ENCODE peak calls at places on chromosomes 7 and 10, in ten cellular contexts. E is naive thymus-derived CD4-positive, alpha-beta T cell; Q is fibroblast of lung; W is mesendoderm; M is SJCRH30; Y is ovary; L is astrocyte; F is neuronal stem cell; R is effector memory CD4-positive, alpha-beta T cell; Z is endodermal cell. N is an unnamed sample.

GRCh38 chr7:98283127-98283886 is 1.8 kb downstream of the BRI3 start:
- DNase-seq in R (no peak), F (no peak), E (no peak), Z (no peak), M (no peak), Y (no peak), Q (peak; percentile 56), L (peak; percentile 51), W (no peak), N (no peak)

GRCh38 chr10:72088879-72089585 is 681 bp upstream of the SPOCK2 start:
- DNase-seq in L (no peak), Y (no peak), E (peak; percentile 79), F (no peak), Q (no peak), M (peak; percentile 96), Z (peak; percentile 72), W (peak; percentile 33), R (peak; percentile 29), N (no peak)

GRCh38 chr7:96973986-96974385 is 31.4 kb upstream of the DLX6 start:
- DNase-seq in E (no peak), R (no peak), Y (no peak), M (no peak), W (peak; percentile 18), F (no peak), Q (peak; percentile 61), L (peak; percentile 27), Z (no peak), N (no peak)

GRCh38 chr10:63886281-63887025 is 365.3 kb downstream of the REEP3 start:
- DNase-seq in Y (no peak), L (no peak), E (no peak), W (no peak), Z (no peak), F (no peak), R (no peak), Q (no peak), M (no peak), N (no peak)

GRCh38 chr7:6232534-6232933 is 39.9 kb downstream of the CYTH3 start:
- DNase-seq in M (no peak), W (no peak), Y (no peak), L (no peak), F (no peak), E (no peak), R (no peak), Z (no peak), Q (no peak), N (no peak)

GRCh38 chr7:44072364-44073231 is 7.2 kb upstream of the PGAM2 start:
- DNase-seq in F (peak; percentile 31), M (peak; percentile 96), Y (peak; percentile 88), L (peak; percentile 71), W (peak; percentile 83), Q (peak; percentile 82), Z (peak; percentile 92), E (no peak), R (no peak), N (peak; percentile 50)

GRCh38 chr10:49666685-49667084 is 12.8 kb upstream of the C10orf53 start:
- DNase-seq in M (no peak), E (no peak), Y (no peak), L (no peak), Z (no peak), Q (no peak), W (no peak), R (no peak), F (no peak), N (no peak)

GRCh38 chr10:131315343-131315742 is 3.8 kb upstream of the TCERG1L start:
- DNase-seq in E (no peak), M (no peak), Q (no peak), R (no peak), Z (no peak), Y (no peak), L (no peak), F (no peak), W (no peak), N (no peak)

GRCh38 chr7:102967798-102968197 is 55.0 kb downstream of the LRRC17 start:
- DNase-seq in M (peak; percentile 59), R (no peak), E (no peak), Z (no peak), F (no peak), Y (no peak), L (peak; percentile 87), Q (peak; percentile 87), W (peak; percentile 41), N (no peak)

GRCh38 chr10:103659674-103660363 is 166.3 kb downstream of the NEURL1 start:
- DNase-seq in Z (peak; percentile 67), Q (peak; percentile 89), L (peak; percentile 85), R (peak; percentile 25), M (no peak), E (peak; percentile 70), F (no peak), W (peak; percentile 47), Y (peak; percentile 71), N (peak; percentile 78)

GRCh38 chr7:1673581-1674102 is 3.6 kb downstream of the ELFN1 start:
- DNase-seq in M (no peak), F (no peak), L (no peak), R (no peak), Z (peak; percentile 22), Y (peak; percentile 7), E (no peak), Q (no peak), W (no peak), N (no peak)

GRCh38 chr7:39360766-39361165 is 205.4 kb upstream of the YAE1 start:
- DNase-seq in M (no peak), R (no peak), Y (no peak), Z (no peak), L (no peak), W (peak; percentile 37), Q (peak; percentile 8), F (no peak), E (no peak), N (no peak)

GRCh38 chr10:69217119-69217754 is 2.9 kb upstream of the HKDC1 start:
- DNase-seq in Q (peak; percentile 93), E (no peak), Z (no peak), Y (no peak), L (peak; percentile 93), R (no peak), W (peak; percentile 92), M (peak; percentile 15), F (no peak), N (peak; percentile 95)

GRCh38 chr10:119827430-119827829 is 45.2 kb downstream of the MCMBP start:
- DNase-seq in Y (no peak), W (no peak), E (no peak), R (no peak), M (no peak), L (no peak), Z (peak; percentile 50), Q (no peak), F (no peak), N (no peak)

GRCh38 chr10:119831656-119832055 is 41.0 kb downstream of the MCMBP start:
- DNase-seq in W (no peak), E (no peak), Z (no peak), M (no peak), Q (no peak), Y (no peak), R (no peak), F (no peak), L (no peak), N (no peak)

GRCh38 chr10:119832956-119833355 is 39.7 kb downstream of the MCMBP start:
- DNase-seq in Z (no peak), F (no peak), Y (no peak), W (no peak), M (no peak), Q (no peak), E (no peak), L (no peak), R (no peak), N (no peak)

GRCh38 chr10:119826777-119827176 is 45.9 kb downstream of the MCMBP start:
- DNase-seq in M (no peak), Q (no peak), L (no peak), F (no peak), E (no peak), R (no peak), W (no peak), Y (no peak), Z (no peak), N (no peak)

DNA sequence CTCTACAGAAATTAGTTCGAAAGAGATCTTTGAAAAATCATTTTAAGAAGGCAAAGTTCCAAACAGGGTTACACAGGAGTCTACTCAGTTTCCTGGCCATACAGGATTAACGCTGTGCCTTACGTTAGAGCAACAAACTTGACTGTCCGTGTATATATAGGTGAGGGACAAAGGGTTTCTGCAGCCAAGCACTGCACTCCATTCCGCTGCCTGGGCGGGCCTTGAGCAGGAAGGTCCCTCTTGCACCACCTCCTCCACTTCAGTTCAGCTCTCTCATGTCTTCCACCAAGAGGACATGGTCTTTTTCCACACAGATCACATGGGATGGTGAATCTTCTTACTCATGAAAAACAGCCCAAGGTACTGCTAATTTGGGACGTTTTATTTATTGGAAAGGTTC is 43.2 kb downstream of the MCMBP start:
- DNase-seq in R (no peak), W (peak; percentile 39), Q (no peak), F (no peak), Z (peak; percentile 59), E (no peak), Y (no peak), L (no peak), M (no peak), N (no peak)
- H3K36me3 ChIP-seq in R (peaks cover 52% of the 10 kb centered on the region), W (peaks cover 6% of the 10 kb centered on the region), Q (peaks cover 4% of the 10 kb centered on the region), F (peaks cover 100% of the 10 kb centered on the region), Z (peaks cover 98% of the 10 kb centered on the region), E (peaks cover 16% of the 10 kb centered on the region), Y (no peaks in the 10 kb centered on the region), L (peaks cover 57% of the 10 kb centered on the region), M (peaks cover 61% of the 10 kb centered on the region), N (peaks cover 3% of the 10 kb centered on the region)

GRCh38 chr7:100880645-100881044 is 5.7 kb downstream of the SRRT start:
- DNase-seq in L (no peak), M (no peak), Z (no peak), R (no peak), E (no peak), W (no peak), Y (peak; percentile 15), F (no peak), Q (no peak), N (no peak)
- H3K4me3 ChIP-seq in L (no peak overlapping the region), M (no peak overlapping the region), Z (no peak overlapping the region), R (no peak overlapping the region), E (no peak overlapping the region), W (no peak overlapping the region), Y (no peak overlapping the region), F (no peak overlapping the region), Q (no peak overlapping the region), N (no peak overlapping the region)

GRCh38 chr7:151863386-151864079 is 13.4 kb downstream of the PRKAG2 start:
- DNase-seq in Q (no peak), W (peak; percentile 84), L (no peak), M (no peak), Y (no peak), E (no peak), Z (peak; percentile 84), R (no peak), F (no peak), N (no peak)
- H3K36me3 ChIP-seq in Q (no peaks in the 10 kb centered on the region), W (no peaks in the 10 kb centered on the region), L (no peaks in the 10 kb centered on the region), M (no peaks in the 10 kb centered on the region), Y (no peaks in the 10 kb centered on the region), E (no peaks in the 10 kb centered on the region), Z (no peaks in the 10 kb centered on the region), R (peaks cover 3% of the 10 kb centered on the region), F (no peaks in the 10 kb centered on the region), N (no peaks in the 10 kb centered on the region)

DNA sequence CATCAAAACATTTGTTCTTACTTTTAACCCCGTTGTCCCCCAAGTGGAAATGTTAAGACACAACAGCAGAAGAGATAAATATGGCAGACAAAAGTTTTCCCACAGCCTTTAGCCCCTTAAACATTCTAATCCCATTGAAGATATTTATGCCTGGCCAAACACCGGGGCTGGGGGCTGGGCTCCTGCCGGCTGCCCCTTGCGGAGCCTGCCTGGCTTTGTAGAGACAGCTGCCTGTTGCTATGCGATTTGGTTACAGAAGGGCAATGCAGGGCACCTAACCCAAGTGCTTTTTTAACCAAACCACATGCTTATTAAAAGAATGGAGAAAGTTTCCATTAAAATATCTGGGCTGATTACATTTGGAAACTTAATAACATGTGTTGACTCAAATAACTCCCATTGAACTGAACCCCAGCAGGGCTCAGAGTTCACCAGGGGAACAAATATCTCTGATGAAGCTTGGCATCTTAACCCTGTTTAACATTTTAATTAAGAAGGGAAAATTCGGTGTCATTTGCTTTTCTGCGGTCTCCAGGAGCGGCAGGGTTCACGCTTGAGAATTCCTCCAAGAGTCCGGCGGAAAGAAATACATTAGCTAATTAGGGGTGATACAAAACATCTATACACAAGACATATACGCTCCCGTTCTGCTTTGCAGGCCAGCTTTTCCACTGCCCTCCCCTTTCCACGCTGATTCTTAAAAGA is 110.8 kb upstream of the FGFR2 start:
- DNase-seq in R (no peak), Q (peak; percentile 12), W (peak; percentile 44), M (peak; percentile 94), E (no peak), Y (no peak), L (no peak), F (peak; percentile 32), Z (no peak), N (no peak)
- H3K4me3 ChIP-seq in R (no peak overlapping the region), Q (no peak overlapping the region), W (no peak overlapping the region), M (peak overlapping the region; percentile 45), E (no peak overlapping the region), Y (no peak overlapping the region), L (peak overlapping the region; percentile 41), F (no peak overlapping the region), Z (no peak overlapping the region), N (no peak overlapping the region)

N was measured in kidney epithelial cell.